ENCODE peak calls at places on chromosomes 7 and 10, in ten cellular contexts. Q, E, M, N, C, I, O, P, U and Z are unnamed samples.

GRCh38 chr7:101099969-101100781 is 14.9 kb downstream of the TRIM56 start:
- DNase-seq in Q (peak), E (peak), M (peak), N (no peak), C (peak), I (peak), O (peak), P (no peak), U (peak), Z (peak)

GRCh38 chr10:69383485-69384089 is 33.1 kb downstream of the TACR2 start:
- DNase-seq in Q (no peak), E (no peak), M (no peak), N (no peak), C (no peak), I (no peak), O (no peak), P (no peak), U (no peak), Z (no peak)

GRCh38 chr10:86082556-86082955 is 284.0 kb downstream of the GRID1 start:
- DNase-seq in Q (no peak), E (no peak), M (no peak), N (no peak), C (no peak), I (no peak), O (no peak), P (no peak), U (peak), Z (no peak)

GRCh38 chr10:70940834-70941568 is 52.6 kb upstream of the PCBD1 start:
- DNase-seq in Q (no peak), E (no peak), M (peak), N (no peak), C (no peak), I (no peak), O (peak), P (no peak), U (no peak), Z (no peak)

GRCh38 chr10:13990918-13991317 is 339.8 kb downstream of the FRMD4A start:
- DNase-seq in Q (no peak), E (no peak), M (no peak), N (no peak), C (no peak), I (no peak), O (peak), P (no peak), U (no peak), Z (no peak)

GRCh38 chr7:155804431-155804831 is 7.8 kb downstream of the SHH start:
- DNase-seq in Q (no peak), E (no peak), M (no peak), N (peak), C (no peak), I (peak), O (no peak), P (no peak), U (no peak), Z (no peak)

GRCh38 chr10:95531994-95532399 is 29.2 kb downstream of the SORBS1 start:
- DNase-seq in Q (no peak), E (no peak), M (no peak), N (no peak), C (no peak), I (no peak), O (no peak), P (no peak), U (no peak), Z (no peak)

GRCh38 chr10:105793071-105793470 is 1152.0 kb downstream of the SORCS3 start:
- DNase-seq in Q (no peak), E (no peak), M (no peak), N (no peak), C (peak), I (no peak), O (no peak), P (no peak), U (no peak), Z (no peak)

GRCh38 chr10:122112625-122113160 is 123.7 kb downstream of the TACC2 start:
- DNase-seq in Q (peak), E (no peak), M (peak), N (peak), C (peak), I (no peak), O (peak), P (no peak), U (no peak), Z (peak)

GRCh38 chr7:122532406-122533269 is 166.3 kb downstream of the RNF133 start:
- DNase-seq in Q (peak), E (peak), M (peak), N (peak), C (no peak), I (no peak), O (no peak), P (no peak), U (no peak), Z (no peak)

GRCh38 chr10:126262971-126263370 is 125.3 kb downstream of the ADAM12 start:
- DNase-seq in Q (no peak), E (no peak), M (no peak), N (no peak), C (no peak), I (no peak), O (no peak), P (no peak), U (no peak), Z (no peak)

GRCh38 chr7:41415473-41416207 is 287.2 kb downstream of the INHBA start:
- DNase-seq in Q (no peak), E (no peak), M (no peak), N (no peak), C (no peak), I (no peak), O (no peak), P (no peak), U (no peak), Z (no peak)

GRCh38 chr10:124681091-124681490 is 63.1 kb downstream of the FAM53B start:
- DNase-seq in Q (no peak), E (no peak), M (no peak), N (no peak), C (no peak), I (no peak), O (no peak), P (no peak), U (no peak), Z (no peak)

GRCh38 chr7:97016392-97017196 is 8.0 kb downstream of the DLX5 start:
- DNase-seq in Q (peak), E (no peak), M (peak), N (peak), C (no peak), I (no peak), O (no peak), P (no peak), U (no peak), Z (peak)

GRCh38 chr7:105978974-105979373 is 15.9 kb downstream of the CDHR3 start:
- DNase-seq in Q (no peak), E (no peak), M (no peak), N (no peak), C (no peak), I (no peak), O (no peak), P (no peak), U (no peak), Z (no peak)

GRCh38 chr10:33234779-33235178 is 99.7 kb downstream of the NRP1 start:
- DNase-seq in Q (no peak), E (no peak), M (no peak), N (no peak), C (no peak), I (no peak), O (no peak), P (no peak), U (no peak), Z (peak)

GRCh38 chr7:127251458-127252379 is 1.0 kb downstream of the GRM8 start:
- DNase-seq in Q (peak), E (peak), M (peak), N (no peak), C (no peak), I (peak), O (no peak), P (no peak), U (peak), Z (peak)

GRCh38 chr7:141483044-141483443 is 68.2 kb upstream of the AGK start:
- DNase-seq in Q (no peak), E (no peak), M (no peak), N (no peak), C (no peak), I (no peak), O (no peak), P (no peak), U (no peak), Z (no peak)

GRCh38 chr7:83301416-83301815 is 138.7 kb upstream of the PCLO start:
- DNase-seq in Q (no peak), E (no peak), M (no peak), N (no peak), C (no peak), I (no peak), O (no peak), P (no peak), U (no peak), Z (no peak)